ENCODE peak calls at places on chromosomes 11 and 22, in four cellular contexts. Y is activated CD4-positive, alpha-beta T cell treated with anti-CD3 and anti-CD28 coated beads for 36 hours; Q is epithelial cell of esophagus; H is stimulated activated CD4-positive, alpha-beta T cell treated with anti-CD3 and anti-CD28 coated beads, Interleukin-2, amount 100 ng/mL, for 48 hours. B is an unnamed sample.

GRCh38 chr11:134019500-134019899 is 49.4 kb upstream of the JAM3 start:
- DNase-seq in Q (no peak), H (no peak), Y (no peak), B (no peak)

GRCh38 chr22:28874061-28874460 is 9.3 kb upstream of the ZNRF3 start:
- DNase-seq in Q (no peak), Y (no peak), H (no peak), B (no peak)

GRCh38 chr11:13311570-13311969 is 34.0 kb downstream of the BMAL1 start:
- DNase-seq in Y (no peak), Q (peak; percentile 79), H (no peak), B (no peak)

GRCh38 chr11:128467610-128468041 is 119.7 kb downstream of the ETS1 start:
- DNase-seq in Y (peak; percentile 72), Q (peak; percentile 85), H (no peak), B (no peak)

GRCh38 chr22:26580240-26580962 is 9.5 kb downstream of the TPST2 start:
- DNase-seq in H (no peak), Q (no peak), Y (no peak), B (no peak)

GRCh38 chr22:17501679-17502285 is 61.5 kb upstream of the SLC25A18 start:
- DNase-seq in Y (peak; percentile 20), Q (peak; percentile 74), H (no peak), B (peak; percentile 20)

GRCh38 chr11:78040691-78041379 is 17.8 kb upstream of the KCTD14 start:
- DNase-seq in H (no peak), Y (peak; percentile 47), Q (peak; percentile 66), B (no peak)

GRCh38 chr11:132257861-132258260 is 887.4 kb downstream of the NTM start:
- DNase-seq in H (no peak), Y (no peak), Q (no peak), B (no peak)

GRCh38 chr11:58625826-58626460 is 3.5 kb downstream of the CNTF start:
- DNase-seq in Y (no peak), Q (peak; percentile 67), H (no peak), B (no peak)

GRCh38 chr22:23696326-23696851 is 5.6 kb downstream of the RGL4 start:
- DNase-seq in H (peak; percentile 60), Y (peak; percentile 91), Q (peak; percentile 19), B (no peak)

GRCh38 chr11:126929186-126930085 is 71.1 kb downstream of the KIRREL3 start:
- DNase-seq in H (no peak), Q (peak; percentile 1), Y (no peak), B (no peak)

GRCh38 chr11:36360833-36361232 is 64.7 kb downstream of the PRR5L start:
- DNase-seq in Q (no peak), H (no peak), Y (no peak), B (no peak)

GRCh38 chr22:50074551-50075042 is 10.6 kb downstream of the MLC1 start:
- DNase-seq in H (no peak), Y (no peak), Q (no peak), B (peak; percentile 10)

GRCh38 chr11:121671276-121672168 is 218.8 kb upstream of the SORL1-AS1 start:
- DNase-seq in H (no peak), Y (no peak), Q (no peak), B (peak; percentile 69)

GRCh38 chr22:41913842-41914534 is 886 bp downstream of the SHISA8 start:
- DNase-seq in Y (no peak), Q (no peak), H (no peak), B (no peak)

GRCh38 chr22:29334696-29335344 is 19.3 kb upstream of the RASL10A start:
- DNase-seq in Y (no peak), H (no peak), Q (no peak), B (no peak)

GRCh38 chr22:46578824-46579561 is 41.2 kb upstream of the GRAMD4 start:
- DNase-seq in Y (no peak), Q (peak; percentile 35), H (no peak), B (no peak)

GRCh38 chr11:8056810-8057463 is 24.1 kb upstream of the TUB start:
- DNase-seq in Q (peak; percentile 52), Y (no peak), H (no peak), B (no peak)

GRCh38 chr11:118277312-118277711 is 13.2 kb upstream of the MPZL2 start:
- DNase-seq in Y (peak; percentile 27), H (no peak), Q (peak; percentile 97), B (no peak)

GRCh38 chr11:134038897-134039470 is 29.9 kb upstream of the JAM3 start:
- DNase-seq in Q (no peak), H (no peak), Y (no peak), B (no peak)

GRCh38 chr11:2827256-2827655 is 58.3 kb downstream of the CDKN1C start:
- DNase-seq in H (no peak), Q (no peak), Y (no peak), B (no peak)

GRCh38 chr11:33930317-33931021 is 38.6 kb upstream of the LMO2 start:
- DNase-seq in H (no peak), Q (peak; percentile 57), Y (no peak), B (no peak)

GRCh38 chr11:133064152-133064877 is 468.0 kb downstream of the OPCML start:
- DNase-seq in Q (peak; percentile 31), Y (peak; percentile 39), H (no peak), B (peak; percentile 77)

GRCh38 chr11:125923633-125924032 is 19.3 kb downstream of the DDX25 start:
- DNase-seq in H (no peak), Y (no peak), Q (no peak), B (no peak)

GRCh38 chr11:71940561-71941219 is 11.8 kb downstream of the RNF121 start:
- DNase-seq in Q (no peak), Y (no peak), H (no peak), B (no peak)

GRCh38 chr11:23590909-23591308 is 730.6 kb upstream of the CCDC179 start:
- DNase-seq in Y (no peak), Q (no peak), H (no peak), B (no peak)

GRCh38 chr11:61890536-61891330 is 612 bp downstream of the FADS3 start:
- DNase-seq in Q (peak; percentile 63), H (no peak), Y (peak; percentile 66), B (no peak)

GRCh38 chr11:61111786-61112517 is 9.7 kb downstream of the CD5 start:
- DNase-seq in Y (peak; percentile 86), Q (no peak), H (peak; percentile 59), B (no peak)

GRCh38 chr22:21960200-21961126 is 7.8 kb upstream of the PPM1F start:
- DNase-seq in Q (no peak), Y (no peak), H (no peak), B (no peak)

B was measured in NCI-H774.